ENCODE peak calls at places on chromosomes 6 and 20, in seven cellular contexts. X is IMR-90, E is Peyer's patch, P is transverse colon, T is sigmoid colon, A is ovary, I is spleen. C is an unnamed sample.

GRCh38 chr20:62426678-62427077 is 661 bp downstream of the RBBP8NL start:
- DNase-seq in X (no peak), E (no peak), P (no peak), T (no peak), A (no peak), I (no peak), C (no peak)

GRCh38 chr6:45327956-45328522 is at the start of gene RUNX2:
- DNase-seq in X (peak; percentile 87), E (no peak), P (no peak), T (no peak), A (no peak), I (no peak), C (no peak)

GRCh38 chr6:148874698-148875293 is 128.0 kb downstream of the UST start:
- DNase-seq in X (no peak), E (no peak), P (no peak), T (no peak), A (no peak), I (no peak), C (no peak)

GRCh38 chr20:34797012-34797720 is 28.3 kb downstream of the NCOA6 start:
- DNase-seq in X (no peak), E (no peak), P (no peak), T (no peak), A (no peak), I (no peak), C (no peak)

GRCh38 chr6:161365633-161366032 is 91.8 kb upstream of the AGPAT4 start:
- DNase-seq in X (no peak), E (no peak), P (no peak), T (no peak), A (no peak), I (no peak), C (no peak)

GRCh38 chr6:22068561-22069346 is 228.1 kb downstream of the PRL start:
- DNase-seq in X (no peak), E (no peak), P (no peak), T (no peak), A (no peak), I (no peak), C (no peak)

GRCh38 chr20:62766716-62767115 is 29.6 kb upstream of the MRGBP start:
- DNase-seq in X (no peak), E (no peak), P (peak; percentile 60), T (no peak), A (no peak), I (peak; percentile 53), C (no peak)

GRCh38 chr6:134249412-134249758 is 68.5 kb downstream of the SGK1 start:
- DNase-seq in X (peak; percentile 25), E (no peak), P (no peak), T (no peak), A (peak; percentile 35), I (no peak), C (no peak)

GRCh38 chr6:129684903-129685639 is 24.9 kb downstream of the ARHGAP18 start:
- DNase-seq in X (no peak), E (no peak), P (no peak), T (no peak), A (no peak), I (no peak), C (no peak)

GRCh38 chr6:19472168-19472567 is 365.0 kb upstream of the ID4 start:
- DNase-seq in X (peak; percentile 73), E (no peak), P (no peak), T (no peak), A (no peak), I (no peak), C (peak; percentile 15)

GRCh38 chr6:56065408-56065807 is 182.0 kb downstream of the COL21A1 start:
- DNase-seq in X (no peak), E (no peak), P (no peak), T (no peak), A (no peak), I (no peak), C (no peak)

GRCh38 chr6:106056738-106057390 is 29.3 kb upstream of the PRDM1 start:
- DNase-seq in X (no peak), E (no peak), P (peak; percentile 27), T (no peak), A (no peak), I (no peak), C (no peak)

GRCh38 chr6:107310362-107310761 is 149.0 kb downstream of the PDSS2 start:
- DNase-seq in X (no peak), E (no peak), P (no peak), T (no peak), A (no peak), I (no peak), C (no peak)

GRCh38 chr20:32650545-32650944 is 23.2 kb downstream of the C20orf203 start:
- DNase-seq in X (no peak), E (no peak), P (no peak), T (no peak), A (no peak), I (no peak), C (no peak)

GRCh38 chr6:87065117-87065516 is 29.8 kb downstream of the CGA start:
- DNase-seq in X (no peak), E (no peak), P (no peak), T (no peak), A (no peak), I (no peak), C (no peak)

GRCh38 chr6:87054143-87054833 is 40.6 kb downstream of the CGA start:
- DNase-seq in X (no peak), E (no peak), P (no peak), T (no peak), A (no peak), I (no peak), C (no peak)

GRCh38 chr6:87059943-87060342 is 35.0 kb downstream of the CGA start:
- DNase-seq in X (no peak), E (no peak), P (no peak), T (no peak), A (no peak), I (peak; percentile 74), C (no peak)
- TF ChIP-seq POLR2A in X (no peak), E (no peak), P (no peak), T (no peak), A (no peak), I (no peak), C (no peak)

GRCh38 chr20:10673176-10673830 is 496 bp downstream of the JAG1 start:
- DNase-seq in X (no peak), E (peak; percentile 53), P (peak; percentile 32), T (peak; percentile 73), A (peak; percentile 36), I (peak; percentile 87), C (peak; percentile 29)

GRCh38 chr20:10671850-10672578 is 1.8 kb downstream of the JAG1 start:
- DNase-seq in X (peak; percentile 46), E (peak; percentile 69), P (peak; percentile 74), T (peak; percentile 90), A (peak; percentile 76), I (peak; percentile 88), C (peak; percentile 54)

GRCh38 chr20:10673831-10674683 is at the start of gene JAG1:
- DNase-seq in X (peak; percentile 95), E (peak; percentile 95), P (peak; percentile 97), T (peak; percentile 98), A (peak; percentile 96), I (peak; percentile 95), C (peak; percentile 94)

GRCh38 chr20:10671221-10671849 is 2.5 kb downstream of the JAG1 start:
- DNase-seq in X (peak; percentile 94), E (peak; percentile 85), P (peak; percentile 83), T (peak; percentile 97), A (peak; percentile 78), I (peak; percentile 87), C (peak; percentile 98)

DNA sequence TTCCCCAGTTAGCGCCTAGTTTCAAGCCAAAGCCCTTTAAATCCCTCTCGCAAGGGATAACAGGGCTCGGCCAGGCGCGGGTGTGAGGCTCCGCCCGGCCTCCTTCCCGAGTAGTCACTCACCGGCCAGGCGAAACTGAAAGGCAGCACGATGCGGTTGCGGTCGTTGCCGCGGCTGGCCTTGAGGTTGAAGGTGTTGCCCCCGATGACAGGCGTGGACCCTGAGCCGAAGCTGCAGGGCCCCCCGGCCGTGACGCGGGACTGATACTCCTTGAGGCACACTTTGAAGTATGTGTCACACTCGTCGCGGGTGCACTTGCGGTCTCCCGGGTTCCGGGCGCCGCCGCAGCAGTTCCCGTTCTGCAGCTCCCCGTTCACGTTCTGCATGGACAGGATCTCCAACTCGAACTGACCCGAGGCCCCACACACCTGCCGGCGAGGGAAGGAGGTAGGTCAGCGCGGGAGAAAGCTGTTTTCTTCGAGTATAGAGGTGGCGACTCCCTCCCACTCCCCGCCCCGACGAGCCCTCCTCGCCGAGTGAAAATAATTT is 1.1 kb downstream of the JAG1 start:
- DNase-seq in X (peak; percentile 67), E (peak; percentile 81), P (peak; percentile 75), T (peak; percentile 86), A (peak; percentile 47), I (peak; percentile 92), C (peak; percentile 61)
- TF ChIP-seq POLR2A in X (no peak), E (peak; percentile 45), P (peak; percentile 42), T (peak; percentile 23), A (no peak), I (no peak), C (peak; percentile 42)

GRCh38 chr6:100228437-100229424 is 234.7 kb upstream of the MCHR2 start:
- DNase-seq in X (peak; percentile 71), E (peak; percentile 80), P (peak; percentile 77), T (peak; percentile 63), A (no peak), I (peak; percentile 88), C (peak; percentile 41)
- TF ChIP-seq POLR2A in X (no peak), E (no peak), P (no peak), T (no peak), A (no peak), I (no peak), C (peak; percentile 66)

GRCh38 chr6:143062551-143062950 is 1.9 kb downstream of the AIG1 start:
- DNase-seq in X (no peak), E (no peak), P (no peak), T (no peak), A (no peak), I (no peak), C (no peak)

GRCh38 chr6:143059616-143060353 is 904 bp upstream of the AIG1 start:
- DNase-seq in X (peak; percentile 87), E (peak; percentile 62), P (peak; percentile 22), T (no peak), A (no peak), I (no peak), C (peak; percentile 11)

GRCh38 chr6:143061597-143062385 is 1.1 kb downstream of the AIG1 start:
- DNase-seq in X (peak; percentile 12), E (no peak), P (no peak), T (no peak), A (no peak), I (no peak), C (no peak)

GRCh38 chr6:143060354-143060805 is 309 bp upstream of the AIG1 start:
- DNase-seq in X (peak; percentile 81), E (peak; percentile 92), P (peak; percentile 89), T (peak; percentile 91), A (peak; percentile 77), I (peak; percentile 96), C (peak; percentile 76)

DNA sequence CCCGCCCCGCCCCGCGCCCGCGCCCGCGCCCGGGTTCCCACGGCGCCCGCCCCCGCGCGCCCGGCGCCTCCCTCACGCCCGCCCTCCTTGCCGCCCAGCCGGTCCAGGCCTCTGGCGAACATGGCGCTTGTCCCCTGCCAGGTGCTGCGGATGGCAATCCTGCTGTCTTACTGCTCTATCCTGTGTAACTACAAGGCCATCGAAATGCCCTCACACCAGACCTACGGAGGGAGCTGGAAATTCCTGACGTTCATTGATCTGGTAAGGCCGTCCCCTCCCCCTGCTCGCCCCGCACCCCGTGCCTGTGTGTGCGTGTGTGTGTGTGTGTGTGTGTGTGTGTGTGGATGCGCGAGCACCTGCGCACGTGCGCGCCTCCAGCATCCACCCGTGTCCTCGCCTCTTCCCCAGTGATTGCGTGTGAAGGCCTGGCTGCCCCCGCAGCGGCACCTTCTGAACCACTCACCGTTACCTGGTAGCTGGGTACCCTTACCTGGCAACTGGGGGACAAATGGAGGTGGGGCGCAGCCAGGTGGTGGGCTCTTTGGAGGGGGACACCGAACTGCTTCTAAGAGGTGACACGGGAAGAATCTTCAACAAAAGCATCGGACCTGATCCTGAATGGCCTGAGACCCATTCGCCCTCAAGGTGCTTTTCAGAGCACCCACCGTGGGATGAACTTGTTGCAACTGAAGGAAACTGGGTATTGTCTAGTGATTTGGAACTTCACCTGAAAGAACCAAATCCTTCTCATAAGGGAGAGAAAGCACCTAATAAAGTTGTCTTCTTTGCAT is at the start of gene AIG1:
- DNase-seq in X (no peak), E (peak; percentile 80), P (no peak), T (no peak), A (peak; percentile 70), I (peak; percentile 94), C (no peak)
- TF ChIP-seq POLR2A in X (no peak), E (no peak), P (no peak), T (no peak), A (no peak), I (no peak), C (peak; percentile 54)

C was measured in H54.